ENCODE peak calls at places on chromosomes 4 and X, in four cellular contexts. P, Z, L and M are unnamed samples.

GRCh38 chrX:40105016-40105790 is 7.4 kb upstream of the BCOR start:
- DNase-seq in P (no peak), Z (peak), L (no peak), M (no peak)

GRCh38 chr4:6316461-6317003 is 46.9 kb downstream of the WFS1 start:
- DNase-seq in P (no peak), Z (no peak), L (no peak), M (no peak)

GRCh38 chr4:115655626-115656025 is 542.2 kb upstream of the NDST4 start:
- DNase-seq in P (no peak), Z (no peak), L (no peak), M (no peak)

GRCh38 chr4:2583517-2583916 is 47.1 kb downstream of the FAM193A start:
- DNase-seq in P (no peak), Z (no peak), L (no peak), M (no peak)

GRCh38 chr4:78779280-78779679 is 3.1 kb downstream of the BMP2K start:
- DNase-seq in P (no peak), Z (no peak), L (no peak), M (no peak)

GRCh38 chrX:40757058-40757457 is 21.7 kb upstream of the MED14 start:
- DNase-seq in P (no peak), Z (no peak), L (no peak), M (peak)

GRCh38 chr4:15366660-15367059 is 61.2 kb upstream of the C1QTNF7 start:
- DNase-seq in P (no peak), Z (no peak), L (no peak), M (no peak)

GRCh38 chr4:15945516-15945915 is 7.0 kb upstream of the FGFBP1 start:
- DNase-seq in P (no peak), Z (no peak), L (no peak), M (no peak)

GRCh38 chr4:92303621-92304027 is at the start of gene GRID2:
- DNase-seq in P (peak), Z (no peak), L (no peak), M (no peak)

GRCh38 chr4:170978990-170979389 is 834.2 kb upstream of the GALNTL6 start:
- DNase-seq in P (no peak), Z (no peak), L (no peak), M (peak)

GRCh38 chr4:187685247-187685646 is 310.3 kb upstream of the ZFP42 start:
- DNase-seq in P (no peak), Z (no peak), L (no peak), M (no peak)

GRCh38 chrX:71216446-71216845 is 6.6 kb upstream of the GJB1 start:
- DNase-seq in P (no peak), Z (no peak), L (no peak), M (peak)

GRCh38 chr4:150855981-150856510 is 159.0 kb downstream of the LRBA start:
- DNase-seq in P (no peak), Z (no peak), L (no peak), M (no peak)

GRCh38 chr4:30258949-30259348 is 461.2 kb upstream of the PCDH7 start:
- DNase-seq in P (no peak), Z (no peak), L (no peak), M (no peak)
- TF ChIP-seq FOSL1 in P (no peak), Z (no peak), L (no peak), M (no peak)

DNA sequence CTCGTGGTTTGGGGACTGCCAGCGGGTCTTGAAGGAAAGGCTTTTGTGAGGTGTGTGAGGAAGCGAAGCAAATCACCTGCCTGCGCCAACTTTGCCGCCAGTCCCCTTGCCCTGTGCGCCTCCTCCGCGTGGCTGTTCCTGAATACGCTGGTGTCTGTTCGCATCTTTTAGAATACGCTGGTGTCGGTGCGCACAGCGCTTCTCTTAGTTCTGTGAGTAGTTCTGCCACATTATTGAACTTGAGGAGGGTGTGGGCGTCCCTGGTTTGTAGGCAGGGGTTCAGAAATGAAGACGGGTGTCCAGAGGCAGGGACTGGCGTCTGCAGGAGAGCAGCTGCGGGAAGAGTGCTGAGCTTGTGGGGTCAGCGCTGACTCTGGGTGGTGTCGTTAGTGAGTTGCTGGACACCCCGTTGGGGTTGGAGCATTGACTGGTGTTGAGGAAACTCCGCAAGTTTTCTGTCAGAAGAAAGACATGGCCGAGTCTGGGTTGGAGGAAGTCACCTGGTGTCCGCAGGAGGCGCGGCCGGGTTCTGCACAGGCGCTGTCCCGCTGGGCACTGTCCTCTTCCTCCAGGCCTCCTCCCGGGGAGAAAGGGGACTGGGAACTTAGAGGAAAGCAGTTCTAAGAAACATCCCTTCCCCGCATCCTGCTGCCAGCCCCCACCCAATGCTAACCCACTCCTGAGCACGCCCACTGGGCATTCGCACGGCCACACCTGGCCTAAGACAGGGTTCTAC is 952 bp downstream of the ZNF718 start:
- DNase-seq in P (no peak), Z (peak), L (no peak), M (no peak)
- TF ChIP-seq FOSL1 in P (no peak), Z (no peak), L (no peak), M (no peak)

DNA sequence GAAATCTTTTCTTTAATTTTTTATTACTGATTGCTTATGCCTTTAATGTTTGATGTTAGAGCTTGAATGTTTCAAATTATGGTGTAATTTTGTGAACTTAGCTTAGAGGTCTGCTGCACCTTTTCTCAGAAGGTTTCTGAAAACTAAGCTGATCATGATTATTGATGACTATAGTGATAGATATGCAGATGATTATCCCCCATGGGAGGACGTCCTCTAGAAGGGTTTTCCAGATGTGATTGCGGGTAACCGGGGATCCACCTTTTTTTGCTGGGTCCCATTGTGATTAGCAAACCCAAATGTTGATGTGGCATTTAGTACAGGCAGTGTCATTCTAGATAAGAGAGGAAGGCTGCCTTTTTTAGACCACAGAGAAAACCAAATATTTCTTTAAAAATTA is 272.9 kb downstream of the FBXO8 start:
- DNase-seq in P (no peak), Z (no peak), L (no peak), M (no peak)
- TF ChIP-seq FOSL1 in P (no peak), Z (no peak), L (no peak), M (no peak)

DNA sequence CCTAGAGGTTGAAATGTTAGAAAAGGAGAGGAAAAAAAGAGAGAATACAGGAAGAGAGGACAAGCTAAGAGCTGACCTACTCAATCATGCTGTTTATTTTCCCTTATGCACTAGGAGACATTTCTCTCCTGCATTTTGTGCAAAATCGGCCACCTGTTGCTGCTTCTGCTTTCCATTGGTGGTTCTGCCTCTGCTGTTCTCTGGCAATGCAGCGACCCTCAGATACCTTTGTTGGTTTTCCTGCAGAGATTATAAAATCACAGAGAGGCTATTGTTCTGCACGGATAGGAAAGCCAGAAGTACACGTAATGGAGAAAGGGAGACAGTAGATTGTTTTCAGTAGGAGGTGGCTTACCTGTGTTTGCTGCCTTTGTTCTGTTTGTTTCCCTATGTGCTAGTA is 108.9 kb downstream of the UNC5C start:
- DNase-seq in P (no peak), Z (no peak), L (no peak), M (no peak)
- TF ChIP-seq FOSL1 in P (no peak), Z (no peak), L (no peak), M (no peak)

GRCh38 chrX:154384284-154384892 is 5.3 kb downstream of the EMD start:
- DNase-seq in P (no peak), Z (no peak), L (no peak), M (no peak)
- TF ChIP-seq FOSL1 in P (no peak), Z (no peak), L (no peak), M (no peak)

GRCh38 chr4:58286335-58286734 is 1176.2 kb upstream of the IGFBP7 start:
- DNase-seq in P (no peak), Z (no peak), L (no peak), M (no peak)
- TF ChIP-seq FOSL1 in P (no peak), Z (no peak), L (no peak), M (no peak)